ENCODE peak calls at places on chromosomes 13 and 19, in five cellular contexts. I is mesenchymal stem cell, M is EL, V is Calu3, Z is astrocyte. E is an unnamed sample.

GRCh38 chr19:52492991-52493470 is 34.4 kb upstream of the ZNF808 start:
- DNase-seq in I (no peak), M (no peak), V (no peak), Z (no peak), E (no peak)

GRCh38 chr13:80134360-80134759 is 206.6 kb downstream of the SPRY2 start:
- DNase-seq in I (peak; percentile 6), M (no peak), V (no peak), Z (no peak), E (no peak)

GRCh38 chr19:21434516-21434915 is 37.6 kb downstream of the ZNF493 start:
- DNase-seq in I (no peak), M (no peak), V (no peak), Z (no peak), E (no peak)

GRCh38 chr13:100059827-100060226 is 29.1 kb upstream of the PCCA start:
- DNase-seq in I (no peak), M (no peak), V (no peak), Z (no peak), E (no peak)

GRCh38 chr19:46685189-46685588 is 24.2 kb upstream of the DACT3 start:
- DNase-seq in I (no peak), M (no peak), V (no peak), Z (no peak), E (no peak)

GRCh38 chr13:59478908-59479307 is 684.8 kb downstream of the DIAPH3 start:
- DNase-seq in I (no peak), M (no peak), V (no peak), Z (no peak), E (no peak)

GRCh38 chr19:55158848-55159793 is 1.6 kb upstream of the TNNI3 start:
- DNase-seq in I (no peak), M (peak; percentile 72), V (peak; percentile 59), Z (no peak), E (peak; percentile 96)

GRCh38 chr13:85806553-85807175 is 7.4 kb upstream of the SLITRK6 start:
- DNase-seq in I (peak; percentile 57), M (peak; percentile 55), V (no peak), Z (peak; percentile 16), E (no peak)

GRCh38 chr19:31125071-31125470 is 224.2 kb downstream of the TSHZ3 start:
- DNase-seq in I (no peak), M (no peak), V (no peak), Z (no peak), E (no peak)

GRCh38 chr19:50817941-50818858 is 5.4 kb downstream of the KLK1 start:
- DNase-seq in I (peak; percentile 16), M (peak; percentile 32), V (peak; percentile 72), Z (no peak), E (peak; percentile 49)

GRCh38 chr19:33395561-33396550 is 22.3 kb downstream of the CEBPG start:
- DNase-seq in I (no peak), M (peak; percentile 67), V (no peak), Z (peak; percentile 34), E (peak; percentile 66)

GRCh38 chr19:20388826-20389225 is 176.8 kb downstream of the ZNF737 start:
- DNase-seq in I (no peak), M (no peak), V (no peak), Z (no peak), E (no peak)

GRCh38 chr19:58181902-58182576 is 822 bp upstream of the ZNF274 start:
- DNase-seq in I (peak; percentile 35), M (peak; percentile 57), V (peak; percentile 62), Z (no peak), E (peak; percentile 40)

GRCh38 chr19:32041681-32042292 is 303.6 kb upstream of the ZNF507 start:
- DNase-seq in I (peak; percentile 41), M (no peak), V (no peak), Z (no peak), E (peak; percentile 55)

GRCh38 chr13:45331123-45331619 is 9.8 kb downstream of the TPT1 start:
- DNase-seq in I (no peak), M (no peak), V (no peak), Z (no peak), E (no peak)

GRCh38 chr13:45626731-45627374 is 11.3 kb upstream of the ERICH6B start:
- DNase-seq in I (no peak), M (peak; percentile 62), V (no peak), Z (peak; percentile 12), E (no peak)

GRCh38 chr13:88188986-88189385 is 517.8 kb downstream of the SLITRK5 start:
- DNase-seq in I (no peak), M (no peak), V (no peak), Z (no peak), E (no peak)

GRCh38 chr19:2554856-2555255 is 78.9 kb downstream of the GADD45B start:
- DNase-seq in I (no peak), M (peak; percentile 70), V (no peak), Z (peak; percentile 38), E (no peak)

GRCh38 chr13:72437458-72437857 is 290.0 kb downstream of the MZT1 start:
- DNase-seq in I (peak; percentile 53), M (peak; percentile 83), V (no peak), Z (peak; percentile 83), E (no peak)

GRCh38 chr19:30557927-30558557 is 185.9 kb downstream of the ZNF536 start:
- DNase-seq in I (no peak), M (no peak), V (no peak), Z (no peak), E (no peak)

E was measured in MG63.